ENCODE peak calls at places on chromosomes 7 and 10, in four cellular contexts. R is thoracic aorta; C is adrenal gland; K is effector memory CD4-positive, alpha-beta T cell. B is an unnamed sample.

GRCh38 chr7:121083138-121083789 is 94.8 kb downstream of the CPED1 start:
- DNase-seq in C (no peak), R (no peak), K (no peak), B (no peak)

GRCh38 chr10:51386248-51386885 is 312.1 kb downstream of the PRKG1 start:
- DNase-seq in R (no peak), C (no peak), K (no peak), B (no peak)

GRCh38 chr10:76453328-76453727 is 1021.9 kb downstream of the LRMDA start:
- DNase-seq in K (no peak), C (no peak), R (no peak), B (no peak)

GRCh38 chr7:73773700-73774517 is 3.8 kb upstream of the CLDN3 start:
- DNase-seq in C (no peak), R (no peak), K (no peak), B (no peak)

GRCh38 chr10:8130973-8131911 is 76.8 kb downstream of the GATA3 start:
- DNase-seq in C (no peak), R (no peak), K (no peak), B (no peak)

GRCh38 chr10:11713963-11714362 is 28.2 kb upstream of the ECHDC3 start:
- DNase-seq in K (no peak), C (no peak), R (no peak), B (no peak)

GRCh38 chr7:66880009-66880554 is 40.9 kb upstream of the TMEM248 start:
- DNase-seq in C (no peak), K (no peak), R (no peak), B (no peak)

GRCh38 chr10:129035052-129035805 is 431.8 kb upstream of the MGMT start:
- DNase-seq in K (peak; percentile 6), R (no peak), C (no peak), B (peak; percentile 29)

GRCh38 chr10:110864662-110865140 is 7.0 kb upstream of the PDCD4 start:
- DNase-seq in K (peak; percentile 45), R (no peak), C (no peak), B (peak; percentile 85)

GRCh38 chr10:126930506-126931458 is 25.6 kb downstream of the DOCK1 start:
- DNase-seq in R (no peak), C (no peak), K (no peak), B (no peak)

GRCh38 chr7:84100866-84101265 is 93.7 kb downstream of the SEMA3A start:
- DNase-seq in K (no peak), R (no peak), C (no peak), B (no peak)

GRCh38 chr7:130822642-130823041 is 88.6 kb upstream of the KLF14 start:
- DNase-seq in K (no peak), R (no peak), C (no peak), B (no peak)

GRCh38 chr7:33623267-33623666 is 282.1 kb upstream of the BMPER start:
- DNase-seq in R (no peak), K (no peak), C (no peak), B (no peak)

GRCh38 chr7:12090757-12091134 is 120.3 kb upstream of the TMEM106B start:
- DNase-seq in C (no peak), K (no peak), R (no peak), B (no peak)

GRCh38 chr10:73998623-73999622 is 1.0 kb downstream of the VCL start:
- DNase-seq in K (no peak), R (peak; percentile 57), C (peak; percentile 41), B (peak; percentile 45)

GRCh38 chr7:47809387-47809786 is 138.9 kb downstream of the PKD1L1 start:
- DNase-seq in K (no peak), R (no peak), C (no peak), B (no peak)

GRCh38 chr7:143015102-143015501 is 11.8 kb downstream of the OR9A2 start:
- DNase-seq in R (no peak), K (no peak), C (no peak), B (no peak)

GRCh38 chr7:25259487-25260243 is 31.4 kb upstream of the NPVF start:
- DNase-seq in K (peak; percentile 12), C (peak; percentile 82), R (no peak), B (peak; percentile 71)

GRCh38 chr7:90804370-90804769 is 208.2 kb downstream of the CDK14 start:
- DNase-seq in C (no peak), R (no peak), K (no peak), B (no peak)

GRCh38 chr7:102426268-102427031 is 6.9 kb upstream of the ORAI2 start:
- DNase-seq in K (peak; percentile 53), C (no peak), R (no peak), B (peak; percentile 76)

GRCh38 chr10:77016278-77016815 is 621.3 kb downstream of the KCNMA1 start:
- DNase-seq in K (no peak), C (no peak), R (no peak), B (no peak)

GRCh38 chr10:44805461-44806210 is 105.5 kb upstream of the TMEM72 start:
- DNase-seq in K (no peak), C (peak; percentile 73), R (no peak), B (no peak)

GRCh38 chr10:89032141-89032814 is 41.7 kb downstream of the FAS start:
- DNase-seq in C (no peak), R (no peak), K (no peak), B (no peak)

GRCh38 chr10:66836057-66836456 is 89.8 kb upstream of the LRRTM3 start:
- DNase-seq in R (no peak), K (no peak), C (no peak), B (no peak)

GRCh38 chr7:50775826-50776225 is 6.9 kb downstream of the GRB10 start:
- DNase-seq in R (no peak), K (no peak), C (peak; percentile 42), B (no peak)

GRCh38 chr7:24705481-24705954 is 51.7 kb downstream of the GSDME start:
- DNase-seq in K (no peak), C (no peak), R (no peak), B (no peak)

GRCh38 chr10:69292449-69292848 is 14.2 kb downstream of the HK1 start:
- DNase-seq in K (no peak), R (no peak), C (no peak), B (no peak)

GRCh38 chr10:75505293-75505692 is 73.9 kb downstream of the LRMDA start:
- DNase-seq in C (no peak), R (no peak), K (no peak), B (no peak)

GRCh38 chr10:99711129-99711719 is 20.7 kb downstream of the COX15 start:
- DNase-seq in R (no peak), K (no peak), C (no peak), B (peak; percentile 24)

GRCh38 chr10:15719062-15719898 is 442 bp downstream of the ITGA8 start:
- DNase-seq in C (no peak), K (no peak), R (no peak), B (no peak)

GRCh38 chr7:25360471-25360870 is 132.2 kb upstream of the NPVF start:
- DNase-seq in C (no peak), K (no peak), R (no peak), B (no peak)

GRCh38 chr10:131815366-131816156 is 85.2 kb upstream of the PPP2R2D start:
- DNase-seq in R (no peak), K (no peak), C (no peak), B (no peak)

GRCh38 chr7:141287936-141288335 is 214.1 kb downstream of the TMEM178B start:
- DNase-seq in R (no peak), K (no peak), C (no peak), B (no peak)

GRCh38 chr7:141290951-141291350 is 217.1 kb downstream of the TMEM178B start:
- DNase-seq in C (no peak), K (no peak), R (no peak), B (no peak)

GRCh38 chr7:141290365-141290764 is 216.5 kb downstream of the TMEM178B start:
- DNase-seq in K (no peak), C (no peak), R (no peak), B (no peak)

GRCh38 chr7:141286522-141286921 is 212.7 kb downstream of the TMEM178B start:
- DNase-seq in R (no peak), C (no peak), K (no peak), B (no peak)

GRCh38 chr7:141288626-141289025 is 214.8 kb downstream of the TMEM178B start:
- DNase-seq in K (no peak), C (no peak), R (no peak), B (no peak)
- H3K4me1 ChIP-seq in K (no peaks in the 10 kb centered on the region), C (no peaks in the 10 kb centered on the region), R (no peaks in the 10 kb centered on the region), B (peaks cover 11% of the 10 kb centered on the region)

DNA sequence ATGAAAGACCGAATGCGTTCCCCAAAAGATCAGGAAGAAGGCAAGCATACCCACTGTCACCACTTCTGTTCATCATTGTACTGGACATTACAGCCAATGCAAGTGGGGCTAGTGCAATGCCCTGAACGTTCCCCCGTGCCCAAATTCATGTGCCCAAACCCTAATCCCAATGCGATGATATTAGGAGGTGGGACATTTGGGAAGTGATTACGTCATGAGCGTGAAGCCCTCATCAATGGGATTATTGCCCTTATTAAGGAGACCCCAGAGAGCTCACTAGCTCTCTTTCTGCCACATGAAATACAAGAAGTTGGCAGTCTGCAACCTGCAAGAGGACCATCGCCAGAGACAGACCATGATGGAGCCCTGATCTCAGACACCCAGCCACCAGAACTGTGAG is 511.4 kb upstream of the TPK1 start:
- DNase-seq in K (no peak), R (no peak), C (no peak), B (no peak)
- H3K9me3 ChIP-seq in K (no peaks in the 10 kb centered on the region), R (no peaks in the 10 kb centered on the region), C (no peaks in the 10 kb centered on the region), B (no peaks in the 10 kb centered on the region)

DNA sequence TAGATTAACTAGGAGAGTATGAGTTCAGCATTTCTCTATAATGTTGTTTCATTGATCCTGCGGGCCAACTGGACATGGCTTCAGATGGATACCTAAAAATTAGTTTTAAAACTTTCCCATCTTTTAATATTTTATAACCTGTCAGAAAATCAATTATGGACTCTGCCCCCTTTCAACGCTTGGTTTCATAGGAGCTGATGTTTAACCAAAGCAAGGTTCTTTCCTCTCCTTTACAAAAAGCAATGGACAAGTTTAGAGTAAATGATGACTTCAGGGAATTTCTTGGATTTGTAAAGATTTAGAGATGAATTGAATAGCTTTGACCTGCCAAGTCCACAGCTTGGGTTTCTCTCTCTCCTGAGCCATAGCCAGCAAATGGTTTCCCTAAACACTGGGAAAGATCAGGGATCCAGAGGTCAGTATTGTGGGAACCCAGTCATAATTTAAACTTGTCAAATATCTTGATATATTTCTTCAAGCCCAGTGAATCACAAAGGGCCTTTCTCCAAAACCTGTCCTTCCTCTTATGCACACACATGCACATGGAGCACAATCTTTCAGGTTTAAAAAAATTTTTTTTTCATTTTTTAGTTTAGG is 177.1 kb downstream of the EVX1 start:
- DNase-seq in K (no peak), C (no peak), R (no peak), B (no peak)
- H3K27ac ChIP-seq in K (no peak overlapping the region), C (no peak overlapping the region), R (no peak overlapping the region), B (no peak overlapping the region)

GRCh38 chr10:71952745-71953144 is 11.4 kb upstream of the CHST3 start:
- DNase-seq in K (no peak), C (no peak), R (no peak), B (no peak)
- H3K4me1 ChIP-seq in K (no peaks in the 10 kb centered on the region), C (no peaks in the 10 kb centered on the region), R (no peaks in the 10 kb centered on the region), B (no peaks in the 10 kb centered on the region)

B was measured in CD4-positive, alpha-beta memory T cell.